ENCODE peak calls at places on chromosomes 1 and 21, in eight cellular contexts. G is AG10803, K is psoas muscle, F is fibroblast of lung, J is thoracic aorta, C is heart right ventricle, I is breast epithelium, S is PC-9. V is an unnamed sample.

GRCh38 chr1:41795205-41795762 is 123.4 kb downstream of the HIVEP3 start:
- DNase-seq in S (no peak), J (no peak), K (no peak), F (peak; percentile 79), I (no peak), C (no peak), G (peak; percentile 69), V (peak; percentile 32)

GRCh38 chr21:31878831-31879230 is 6.0 kb downstream of the HUNK start:
- DNase-seq in J (no peak), S (no peak), G (no peak), F (no peak), C (no peak), K (no peak), I (no peak), V (no peak)

GRCh38 chr1:155051777-155052398 is 772 bp downstream of the ADAM15 start:
- DNase-seq in S (no peak), C (peak; percentile 71), G (peak; percentile 21), F (peak; percentile 8), J (no peak), I (no peak), K (peak; percentile 82), V (no peak)

GRCh38 chr1:211497489-211498045 is 5.6 kb upstream of the RD3 start:
- DNase-seq in K (no peak), F (no peak), G (no peak), I (no peak), C (no peak), S (no peak), J (no peak), V (no peak)

GRCh38 chr1:200426196-200426595 is 16.4 kb upstream of the ZNF281 start:
- DNase-seq in K (no peak), G (no peak), F (no peak), C (no peak), J (no peak), S (no peak), I (no peak), V (no peak)

GRCh38 chr1:22854688-22855565 is 117.7 kb downstream of the LACTBL1 start:
- DNase-seq in G (no peak), I (no peak), K (peak; percentile 12), F (no peak), S (no peak), J (no peak), C (no peak), V (no peak)

GRCh38 chr1:70553192-70553956 is 142.3 kb downstream of the CTH start:
- DNase-seq in C (no peak), I (no peak), S (no peak), J (no peak), G (no peak), K (no peak), F (no peak), V (no peak)

GRCh38 chr1:36306902-36307456 is 811 bp downstream of the SH3D21 start:
- DNase-seq in I (peak; percentile 96), C (peak; percentile 93), S (peak; percentile 79), K (peak; percentile 95), F (peak; percentile 84), G (peak; percentile 87), J (peak; percentile 72), V (peak; percentile 79)

GRCh38 chr1:28343405-28343804 is 14.6 kb downstream of the MED18 start:
- DNase-seq in I (no peak), G (peak; percentile 40), S (peak; percentile 82), C (no peak), J (no peak), K (no peak), F (no peak), V (peak; percentile 56)

GRCh38 chr1:246003442-246003730 is 503.7 kb downstream of the SMYD3 start:
- DNase-seq in I (no peak), K (no peak), C (no peak), G (no peak), S (no peak), F (no peak), J (no peak), V (no peak)
- TF ChIP-seq CTCF in I (no peak), K (no peak), C (peak; percentile 2), G (no peak), S (no peak), F (no peak), J (no peak), V (no peak)

GRCh38 chr1:203031467-203031866 is 5.2 kb downstream of the PPFIA4 start:
- DNase-seq in C (no peak), J (no peak), F (no peak), G (no peak), K (no peak), S (no peak), I (no peak), V (no peak)
- TF ChIP-seq CTCF in C (no peak), J (no peak), F (peak; percentile 47), G (peak; percentile 40), K (peak; percentile 19), S (peak; percentile 68), I (no peak), V (peak; percentile 40)

GRCh38 chr1:43334453-43335205 is 3.0 kb upstream of the MPL start:
- DNase-seq in S (no peak), C (no peak), G (no peak), F (no peak), K (no peak), J (no peak), I (no peak), V (no peak)
- TF ChIP-seq CTCF in S (no peak), C (peak; percentile 12), G (no peak), F (no peak), K (no peak), J (no peak), I (no peak), V (no peak)

GRCh38 chr21:39804264-39804663 is 59.3 kb downstream of the IGSF5 start:
- DNase-seq in G (no peak), I (no peak), F (no peak), C (no peak), S (no peak), J (no peak), K (no peak), V (no peak)
- TF ChIP-seq CTCF in G (no peak), I (no peak), F (no peak), C (no peak), S (no peak), J (no peak), K (no peak), V (no peak)

GRCh38 chr1:153180556-153180955 is 22.7 kb upstream of the LELP1 start:
- DNase-seq in J (no peak), G (no peak), K (no peak), S (no peak), F (no peak), C (no peak), I (no peak), V (no peak)
- TF ChIP-seq CTCF in J (no peak), G (no peak), K (no peak), S (peak; percentile 23), F (no peak), C (no peak), I (no peak), V (no peak)

V was measured in brain microvascular endothelial cell.